ENCODE peak calls at places on chromosome 11, in six cellular contexts. R is H1, Y is GM12892, V is GM12878, I is K562, E is HepG2. P is an unnamed sample.

GRCh38 chr11:120339394-120339890 is 3.2 kb downstream of the ARHGEF12 start:
- DNase-seq in R (no peak), Y (no peak), V (no peak), I (peak), E (peak), P (no peak)

GRCh38 chr11:57776101-57776511 is 14.5 kb downstream of the CTNND1 start:
- DNase-seq in R (no peak), Y (no peak), V (no peak), I (no peak), E (no peak), P (no peak)

GRCh38 chr11:114598461-114598860 is 2.9 kb upstream of the NXPE4 start:
- DNase-seq in R (no peak), Y (no peak), V (no peak), I (no peak), E (no peak), P (no peak)

GRCh38 chr11:9489366-9489765 is 28.6 kb downstream of the ZNF143 start:
- DNase-seq in R (no peak), Y (no peak), V (no peak), I (no peak), E (no peak), P (no peak)

GRCh38 chr11:129283141-129283540 is 91.0 kb upstream of the ARHGAP32 start:
- DNase-seq in R (no peak), Y (no peak), V (no peak), I (no peak), E (peak), P (no peak)

GRCh38 chr11:134275534-134276395 is at the start of gene GLB1L3:
- DNase-seq in R (peak), Y (peak), V (no peak), I (peak), E (no peak), P (peak)

GRCh38 chr11:46120361-46120710 is 918 bp downstream of the PHF21A start:
- DNase-seq in R (no peak), Y (no peak), V (no peak), I (peak), E (no peak), P (no peak)

GRCh38 chr11:78228467-78228866 is 39.7 kb downstream of the USP35 start:
- DNase-seq in R (no peak), Y (peak), V (peak), I (peak), E (peak), P (peak)

GRCh38 chr11:61682093-61682732 is 2.0 kb downstream of the DAGLA start:
- DNase-seq in R (no peak), Y (no peak), V (no peak), I (no peak), E (peak), P (no peak)

GRCh38 chr11:119795231-119795630 is 66.2 kb upstream of the NECTIN1 start:
- DNase-seq in R (no peak), Y (no peak), V (no peak), I (no peak), E (no peak), P (no peak)

GRCh38 chr11:114056409-114056808 is 3.1 kb upstream of the ZBTB16 start:
- DNase-seq in R (no peak), Y (no peak), V (no peak), I (no peak), E (no peak), P (no peak)

GRCh38 chr11:83194284-83195175 is 1.0 kb downstream of the ANKRD42 start:
- DNase-seq in R (peak), Y (peak), V (no peak), I (peak), E (peak), P (peak)

GRCh38 chr11:16099501-16099900 is 256.8 kb downstream of the SOX6 start:
- DNase-seq in R (no peak), Y (no peak), V (no peak), I (no peak), E (no peak), P (no peak)

GRCh38 chr11:84541711-84542340 is 1085.3 kb downstream of the DLG2 start:
- DNase-seq in R (no peak), Y (no peak), V (no peak), I (no peak), E (no peak), P (no peak)

GRCh38 chr11:32792948-32793475 is 1.4 kb downstream of the CCDC73 start:
- DNase-seq in R (peak), Y (peak), V (peak), I (peak), E (peak), P (peak)

GRCh38 chr11:63917685-63918523 is 940 bp upstream of the RCOR2 start:
- DNase-seq in R (peak), Y (no peak), V (no peak), I (peak), E (peak), P (no peak)

GRCh38 chr11:118953265-118953664 is 2.8 kb upstream of the UPK2 start:
- DNase-seq in R (peak), Y (no peak), V (no peak), I (no peak), E (no peak), P (no peak)

GRCh38 chr11:37978647-37979046 is 1380.6 kb upstream of the RAG2 start:
- DNase-seq in R (no peak), Y (no peak), V (no peak), I (no peak), E (no peak), P (no peak)

GRCh38 chr11:12121504-12121903 is 11.1 kb downstream of the MICAL2 start:
- DNase-seq in R (no peak), Y (no peak), V (no peak), I (no peak), E (no peak), P (no peak)

GRCh38 chr11:68843052-68843561 is 1.4 kb upstream of the CPT1A start:
- DNase-seq in R (no peak), Y (no peak), V (no peak), I (no peak), E (no peak), P (no peak)

GRCh38 chr11:121829159-121829643 is 286.8 kb downstream of the BLID start:
- DNase-seq in R (no peak), Y (no peak), V (no peak), I (no peak), E (no peak), P (no peak)

GRCh38 chr11:122681731-122682130 is 26.2 kb downstream of the UBASH3B start:
- DNase-seq in R (no peak), Y (no peak), V (no peak), I (no peak), E (no peak), P (no peak)

GRCh38 chr11:75328426-75329277 is 22.8 kb downstream of the ARRB1 start:
- DNase-seq in R (peak), Y (no peak), V (peak), I (peak), E (peak), P (no peak)

GRCh38 chr11:67372232-67372992 is 986 bp downstream of the CLCF1 start:
- DNase-seq in R (peak), Y (no peak), V (no peak), I (peak), E (no peak), P (no peak)
- TF ChIP-seq POLR2A in R (no peak), Y (no peak), V (no peak), I (no peak), E (no peak), P (no peak)

GRCh38 chr11:95255523-95256165 is 24.6 kb upstream of the SESN3 start:
- DNase-seq in R (no peak), Y (no peak), V (no peak), I (no peak), E (no peak), P (no peak)

GRCh38 chr11:95256204-95256819 is 25.3 kb upstream of the SESN3 start:
- DNase-seq in R (no peak), Y (no peak), V (no peak), I (no peak), E (no peak), P (no peak)

GRCh38 chr11:95248666-95249467 is 17.9 kb upstream of the SESN3 start:
- DNase-seq in R (no peak), Y (no peak), V (peak), I (no peak), E (no peak), P (no peak)

GRCh38 chr11:95257596-95257995 is 26.6 kb upstream of the SESN3 start:
- DNase-seq in R (no peak), Y (no peak), V (no peak), I (no peak), E (no peak), P (no peak)

GRCh38 chr11:95254139-95254704 is 23.2 kb upstream of the SESN3 start:
- DNase-seq in R (peak), Y (peak), V (peak), I (peak), E (peak), P (peak)
- TF ChIP-seq POLR2AphosphoS5 in R (no peak), Y (peak), V (peak), I (no peak), E (no peak), P (peak)

DNA sequence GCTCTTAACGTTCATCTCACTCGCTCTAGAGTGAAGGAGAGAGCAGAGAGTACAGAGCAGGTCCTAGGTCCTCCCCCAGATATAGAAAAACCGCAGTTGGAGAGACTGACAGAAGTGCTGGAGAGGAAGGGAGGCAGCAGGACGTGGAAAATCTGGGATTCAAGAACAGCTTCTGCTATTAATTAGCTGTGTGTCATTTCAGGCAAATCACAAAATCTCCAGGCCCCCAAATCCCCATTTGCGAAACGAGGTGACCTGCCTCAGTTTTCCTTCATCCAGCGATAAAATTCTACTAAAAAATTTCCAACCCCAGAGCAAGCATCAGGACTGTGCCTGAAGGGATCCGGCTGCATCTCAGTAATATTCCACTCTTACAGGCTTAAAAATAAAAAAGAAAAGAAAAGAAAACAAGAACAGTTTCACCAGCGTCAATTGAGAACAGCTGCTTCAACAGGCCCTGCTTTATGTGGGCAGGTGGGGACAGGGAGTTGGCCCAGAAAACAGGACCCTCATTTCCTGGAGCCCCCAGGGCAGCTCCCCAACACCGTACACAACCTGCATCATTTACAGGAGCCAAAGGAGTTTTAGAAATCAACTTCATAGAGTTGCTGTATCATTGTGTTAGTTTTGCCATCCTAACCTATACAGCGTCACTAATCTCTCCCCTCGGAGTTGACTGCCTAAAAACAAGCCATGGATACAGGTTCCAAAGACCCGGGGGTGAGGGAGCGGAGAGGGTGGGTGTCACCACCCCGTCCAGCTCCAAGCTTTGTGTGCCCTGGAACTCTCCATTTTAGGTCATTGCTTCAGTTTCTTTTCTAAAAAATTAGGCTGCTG is 2.3 kb upstream of the MALAT1 start:
- DNase-seq in R (no peak), Y (no peak), V (no peak), I (no peak), E (no peak), P (no peak)
- TF ChIP-seq TAF1 in R (no peak), Y (no peak), V (no peak), I (no peak), E (no peak), P (no peak)

DNA sequence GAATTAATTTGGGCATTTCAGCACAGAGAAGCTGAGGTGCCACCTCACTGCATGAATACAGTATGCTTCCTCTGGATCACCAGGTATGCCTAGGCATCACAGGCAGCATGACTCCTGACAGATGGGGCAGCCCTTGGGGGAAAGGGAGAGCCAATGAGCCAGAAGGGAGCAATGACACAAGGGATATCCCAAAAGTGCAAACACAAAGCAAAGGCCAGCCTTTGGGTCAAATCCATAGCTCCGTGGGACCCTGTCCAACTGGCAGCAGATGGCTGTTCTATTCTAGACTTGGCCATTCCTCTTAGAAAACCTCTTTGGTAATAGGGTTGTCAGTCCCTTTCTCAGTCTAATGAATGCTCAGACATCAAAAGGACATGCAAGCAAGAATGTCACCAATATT is 73.3 kb downstream of the SERGEF start:
- DNase-seq in R (no peak), Y (no peak), V (no peak), I (no peak), E (no peak), P (no peak)
- TF ChIP-seq POLR2A in R (no peak), Y (no peak), V (no peak), I (no peak), E (no peak), P (no peak)

GRCh38 chr11:1909524-1909923 is 10.0 kb upstream of the TNNT3 start:
- DNase-seq in R (no peak), Y (no peak), V (no peak), I (no peak), E (no peak), P (no peak)

GRCh38 chr11:1907955-1908354 is 11.5 kb upstream of the TNNT3 start:
- DNase-seq in R (no peak), Y (no peak), V (no peak), I (no peak), E (no peak), P (no peak)

GRCh38 chr11:1906623-1907423 is 12.7 kb upstream of the TNNT3 start:
- DNase-seq in R (no peak), Y (no peak), V (no peak), I (no peak), E (no peak), P (no peak)

GRCh38 chr11:1908579-1908978 is 10.9 kb upstream of the TNNT3 start:
- DNase-seq in R (no peak), Y (no peak), V (no peak), I (no peak), E (no peak), P (no peak)

GRCh38 chr11:1906146-1906545 is 13.4 kb upstream of the TNNT3 start:
- DNase-seq in R (no peak), Y (no peak), V (no peak), I (no peak), E (no peak), P (no peak)
- TF ChIP-seq POLR2AphosphoS5 in R (no peak), Y (no peak), V (no peak), I (no peak), E (no peak), P (no peak)